ENCODE peak calls at places on chromosomes 4 and X, in seven cellular contexts. I, K, J, S, H, C and W are unnamed samples.
A peak's percentile ranks its signal among the peaks of the same experiment; 100 is the strongest.

GRCh38 chrX:22690116-22690515 is 309.6 kb upstream of the DDX53 start:
- DNase-seq in H (no peak), S (no peak), C (no peak), I (no peak), K (no peak), J (no peak), W (no peak)

GRCh38 chr4:5371415-5372190 is 320.3 kb downstream of the STK32B start:
- DNase-seq in S (no peak), C (no peak), J (no peak), K (no peak), I (peak; percentile 83), H (peak; percentile 63), W (no peak)

GRCh38 chr4:109873791-109874514 is 26.0 kb downstream of the LRIT3 start:
- DNase-seq in K (no peak), C (no peak), S (no peak), J (no peak), H (no peak), I (peak; percentile 21), W (no peak)

GRCh38 chr4:76803522-76803921 is 94.4 kb downstream of the SOWAHB start:
- DNase-seq in J (peak; percentile 13), K (no peak), I (peak; percentile 69), H (peak; percentile 63), C (peak; percentile 51), S (no peak), W (peak; percentile 44)

GRCh38 chr4:2071912-2072867 is 13.1 kb downstream of the NAT8L start:
- DNase-seq in C (peak; percentile 46), K (no peak), J (no peak), S (no peak), I (no peak), H (no peak), W (peak; percentile 77)

GRCh38 chr4:86060341-86060740 is 299.5 kb downstream of the MAPK10 start:
- DNase-seq in I (no peak), K (no peak), J (no peak), S (no peak), H (no peak), C (no peak), W (no peak)

GRCh38 chr4:109434007-109434792 is 585 bp downstream of the SEC24B start:
- DNase-seq in H (peak; percentile 56), K (no peak), J (no peak), S (peak; percentile 32), C (peak; percentile 69), I (peak; percentile 50), W (peak; percentile 55)

GRCh38 chr4:87547016-87547708 is 18.0 kb upstream of the SPARCL1 start:
- DNase-seq in I (peak; percentile 18), K (no peak), J (no peak), H (no peak), S (no peak), C (no peak), W (no peak)

GRCh38 chr4:138981930-138982390 is 33.6 kb upstream of the NOCT start:
- DNase-seq in K (no peak), J (no peak), S (no peak), C (no peak), H (peak; percentile 75), I (peak; percentile 73), W (no peak)

GRCh38 chr4:168707205-168707604 is 210.4 kb downstream of the PALLD start:
- DNase-seq in J (no peak), S (no peak), K (no peak), C (no peak), H (no peak), I (peak; percentile 27), W (no peak)

GRCh38 chr4:8442596-8443358 is 2.2 kb downstream of the TRMT44 start:
- DNase-seq in H (no peak), I (no peak), C (no peak), K (no peak), S (no peak), J (no peak), W (peak; percentile 60)